ENCODE peak calls at places on chromosome 21, in six cellular contexts. One of them, this sample, is unnamed.

GRCh38 chr21:44427241-44428120 is 27.8 kb upstream of the LRRC3 start:
- DNase-seq in DND-41: no peak
- DNase-seq in T-cell: no peak
- DNase-seq in H1: no peak
- DNase-seq in sigmoid colon: peak
- DNase-seq in psoas muscle: peak
- DNase-seq in this sample: no peak

GRCh38 chr21:34912022-34912933 is 136.8 kb downstream of the RUNX1 start:
- DNase-seq in DND-41: no peak
- DNase-seq in T-cell: no peak
- DNase-seq in H1: no peak
- DNase-seq in sigmoid colon: no peak
- DNase-seq in psoas muscle: no peak
- DNase-seq in this sample: no peak

GRCh38 chr21:41620982-41621381 is 113.0 kb upstream of the TMPRSS2 start:
- DNase-seq in DND-41: no peak
- DNase-seq in T-cell: no peak
- DNase-seq in H1: no peak
- DNase-seq in sigmoid colon: no peak
- DNase-seq in psoas muscle: no peak
- DNase-seq in this sample: no peak

GRCh38 chr21:46489162-46489663 is 30.5 kb downstream of the DIP2A start:
- DNase-seq in DND-41: no peak
- DNase-seq in T-cell: no peak
- DNase-seq in H1: no peak
- DNase-seq in sigmoid colon: no peak
- DNase-seq in psoas muscle: no peak
- DNase-seq in this sample: no peak

GRCh38 chr21:42466700-42467612 is 29.1 kb downstream of the RSPH1 start:
- DNase-seq in DND-41: no peak
- DNase-seq in T-cell: no peak
- DNase-seq in H1: no peak
- DNase-seq in sigmoid colon: no peak
- DNase-seq in psoas muscle: peak
- DNase-seq in this sample: no peak

GRCh38 chr21:44999428-44999971 is 59.7 kb downstream of the SLX9 start:
- DNase-seq in DND-41: no peak
- DNase-seq in T-cell: no peak
- DNase-seq in H1: no peak
- DNase-seq in sigmoid colon: peak
- DNase-seq in psoas muscle: peak
- DNase-seq in this sample: no peak

GRCh38 chr21:34889287-34889536 is 159.9 kb downstream of the RUNX1 start:
- DNase-seq in DND-41: peak
- DNase-seq in T-cell: peak
- DNase-seq in H1: no peak
- DNase-seq in sigmoid colon: peak
- DNase-seq in psoas muscle: peak
- DNase-seq in this sample: peak

GRCh38 chr21:28712396-28712795 is 280.3 kb downstream of the LTN1 start:
- DNase-seq in DND-41: no peak
- DNase-seq in T-cell: no peak
- DNase-seq in H1: no peak
- DNase-seq in sigmoid colon: no peak
- DNase-seq in psoas muscle: no peak
- DNase-seq in this sample: no peak

GRCh38 chr21:16181024-16181423 is 451.2 kb downstream of the USP25 start:
- DNase-seq in DND-41: no peak
- DNase-seq in T-cell: no peak
- DNase-seq in H1: no peak
- DNase-seq in sigmoid colon: no peak
- DNase-seq in psoas muscle: no peak
- DNase-seq in this sample: no peak

GRCh38 chr21:44533891-44534627 is 5.9 kb downstream of the KRTAP10-1 start:
- DNase-seq in DND-41: no peak
- DNase-seq in T-cell: no peak
- DNase-seq in H1: no peak
- DNase-seq in sigmoid colon: peak
- DNase-seq in psoas muscle: no peak
- DNase-seq in this sample: no peak

GRCh38 chr21:39575778-39576177 is 37.0 kb upstream of the B3GALT5 start:
- DNase-seq in DND-41: no peak
- DNase-seq in T-cell: no peak
- DNase-seq in H1: no peak
- DNase-seq in sigmoid colon: no peak
- DNase-seq in psoas muscle: no peak
- DNase-seq in this sample: no peak

GRCh38 chr21:30942192-30942591 is 60.8 kb upstream of the KRTAP11-1 start:
- DNase-seq in DND-41: no peak
- DNase-seq in T-cell: no peak
- DNase-seq in H1: no peak
- DNase-seq in sigmoid colon: no peak
- DNase-seq in psoas muscle: no peak
- DNase-seq in this sample: no peak

GRCh38 chr21:17003221-17003620 is 509.6 kb upstream of the CXADR start:
- DNase-seq in DND-41: no peak
- DNase-seq in T-cell: no peak
- DNase-seq in H1: no peak
- DNase-seq in sigmoid colon: no peak
- DNase-seq in psoas muscle: no peak
- DNase-seq in this sample: no peak

GRCh38 chr21:41956926-41957729 is 3.3 kb upstream of the C2CD2 start:
- DNase-seq in DND-41: peak
- DNase-seq in T-cell: no peak
- DNase-seq in H1: no peak
- DNase-seq in sigmoid colon: peak
- DNase-seq in psoas muscle: no peak
- DNase-seq in this sample: no peak

This sample was measured in left cardiac atrium.